ENCODE peak calls at places on chromosomes 11 and 22, in eight cellular contexts. One of them, this sample, is unnamed.

GRCh38 chr11:73348838-73349237 is 27.4 kb upstream of the RELT start:
- DNase-seq in fibroblast of mammary gland: no peak
- DNase-seq in heart left ventricle: no peak
- DNase-seq in type B pancreatic cell: no peak
- DNase-seq in AG09319: no peak
- DNase-seq in cardiac fibroblast: no peak
- DNase-seq in B cell: no peak
- DNase-seq in neural crest cell: no peak
- DNase-seq in this sample: no peak

GRCh38 chr11:8342821-8343681 is 79.4 kb upstream of the LMO1 start:
- DNase-seq in neural crest cell: no peak
- DNase-seq in B cell: peak
- DNase-seq in AG09319: no peak
- DNase-seq in fibroblast of mammary gland: no peak
- DNase-seq in heart left ventricle: no peak
- DNase-seq in cardiac fibroblast: no peak
- DNase-seq in type B pancreatic cell: no peak
- DNase-seq in this sample: no peak

GRCh38 chr11:127890026-127890611 is 697.2 kb downstream of the ETS1 start:
- DNase-seq in B cell: no peak
- DNase-seq in fibroblast of mammary gland: peak
- DNase-seq in neural crest cell: no peak
- DNase-seq in heart left ventricle: no peak
- DNase-seq in AG09319: no peak
- DNase-seq in cardiac fibroblast: no peak
- DNase-seq in type B pancreatic cell: no peak
- DNase-seq in this sample: no peak

GRCh38 chr11:129490004-129490403 is 114.4 kb downstream of the BARX2 start:
- DNase-seq in heart left ventricle: no peak
- DNase-seq in AG09319: no peak
- DNase-seq in cardiac fibroblast: no peak
- DNase-seq in fibroblast of mammary gland: no peak
- DNase-seq in neural crest cell: no peak
- DNase-seq in B cell: no peak
- DNase-seq in type B pancreatic cell: no peak
- DNase-seq in this sample: no peak

GRCh38 chr11:130300567-130300966 is 14.2 kb downstream of the ZBTB44 start:
- DNase-seq in B cell: no peak
- DNase-seq in fibroblast of mammary gland: no peak
- DNase-seq in heart left ventricle: no peak
- DNase-seq in type B pancreatic cell: no peak
- DNase-seq in cardiac fibroblast: no peak
- DNase-seq in AG09319: no peak
- DNase-seq in neural crest cell: no peak
- DNase-seq in this sample: no peak

GRCh38 chr22:37638351-37639069 is 959 bp upstream of the SH3BP1 start:
- DNase-seq in cardiac fibroblast: no peak
- DNase-seq in fibroblast of mammary gland: no peak
- DNase-seq in AG09319: no peak
- DNase-seq in heart left ventricle: no peak
- DNase-seq in B cell: no peak
- DNase-seq in type B pancreatic cell: no peak
- DNase-seq in neural crest cell: no peak
- DNase-seq in this sample: no peak

GRCh38 chr22:40212126-40212525 is 34.4 kb downstream of the TNRC6B start:
- DNase-seq in B cell: no peak
- DNase-seq in cardiac fibroblast: peak
- DNase-seq in type B pancreatic cell: peak
- DNase-seq in heart left ventricle: peak
- DNase-seq in neural crest cell: no peak
- DNase-seq in AG09319: no peak
- DNase-seq in fibroblast of mammary gland: peak
- DNase-seq in this sample: no peak

GRCh38 chr11:47923667-47924066 is 56.7 kb upstream of the PTPRJ start:
- DNase-seq in heart left ventricle: peak
- DNase-seq in fibroblast of mammary gland: peak
- DNase-seq in cardiac fibroblast: peak
- DNase-seq in neural crest cell: no peak
- DNase-seq in type B pancreatic cell: no peak
- DNase-seq in AG09319: no peak
- DNase-seq in B cell: no peak
- DNase-seq in this sample: no peak

GRCh38 chr11:47981667-47982404 is 1.5 kb downstream of the PTPRJ start:
- DNase-seq in AG09319: no peak
- DNase-seq in type B pancreatic cell: no peak
- DNase-seq in B cell: peak
- DNase-seq in fibroblast of mammary gland: no peak
- DNase-seq in cardiac fibroblast: no peak
- DNase-seq in neural crest cell: no peak
- DNase-seq in heart left ventricle: no peak
- DNase-seq in this sample: no peak

GRCh38 chr22:44399196-44399837 is 86.6 kb upstream of the SHISAL1 start:
- DNase-seq in AG09319: no peak
- DNase-seq in type B pancreatic cell: peak
- DNase-seq in cardiac fibroblast: no peak
- DNase-seq in B cell: no peak
- DNase-seq in fibroblast of mammary gland: no peak
- DNase-seq in heart left ventricle: peak
- DNase-seq in neural crest cell: no peak
- DNase-seq in this sample: no peak

GRCh38 chr11:15672822-15673221 is 558.1 kb downstream of the INSC start:
- DNase-seq in heart left ventricle: no peak
- DNase-seq in type B pancreatic cell: no peak
- DNase-seq in AG09319: no peak
- DNase-seq in cardiac fibroblast: peak
- DNase-seq in neural crest cell: no peak
- DNase-seq in fibroblast of mammary gland: no peak
- DNase-seq in B cell: no peak
- DNase-seq in this sample: no peak

GRCh38 chr11:45217991-45218390 is 68.2 kb downstream of the SYT13 start:
- DNase-seq in cardiac fibroblast: peak
- DNase-seq in heart left ventricle: no peak
- DNase-seq in AG09319: no peak
- DNase-seq in B cell: no peak
- DNase-seq in fibroblast of mammary gland: no peak
- DNase-seq in type B pancreatic cell: no peak
- DNase-seq in neural crest cell: no peak
- DNase-seq in this sample: no peak

GRCh38 chr11:10906521-10906920 is 48.7 kb upstream of the ZBED5 start:
- DNase-seq in B cell: no peak
- DNase-seq in heart left ventricle: no peak
- DNase-seq in cardiac fibroblast: peak
- DNase-seq in fibroblast of mammary gland: peak
- DNase-seq in AG09319: no peak
- DNase-seq in neural crest cell: no peak
- DNase-seq in type B pancreatic cell: no peak
- DNase-seq in this sample: no peak

DNA sequence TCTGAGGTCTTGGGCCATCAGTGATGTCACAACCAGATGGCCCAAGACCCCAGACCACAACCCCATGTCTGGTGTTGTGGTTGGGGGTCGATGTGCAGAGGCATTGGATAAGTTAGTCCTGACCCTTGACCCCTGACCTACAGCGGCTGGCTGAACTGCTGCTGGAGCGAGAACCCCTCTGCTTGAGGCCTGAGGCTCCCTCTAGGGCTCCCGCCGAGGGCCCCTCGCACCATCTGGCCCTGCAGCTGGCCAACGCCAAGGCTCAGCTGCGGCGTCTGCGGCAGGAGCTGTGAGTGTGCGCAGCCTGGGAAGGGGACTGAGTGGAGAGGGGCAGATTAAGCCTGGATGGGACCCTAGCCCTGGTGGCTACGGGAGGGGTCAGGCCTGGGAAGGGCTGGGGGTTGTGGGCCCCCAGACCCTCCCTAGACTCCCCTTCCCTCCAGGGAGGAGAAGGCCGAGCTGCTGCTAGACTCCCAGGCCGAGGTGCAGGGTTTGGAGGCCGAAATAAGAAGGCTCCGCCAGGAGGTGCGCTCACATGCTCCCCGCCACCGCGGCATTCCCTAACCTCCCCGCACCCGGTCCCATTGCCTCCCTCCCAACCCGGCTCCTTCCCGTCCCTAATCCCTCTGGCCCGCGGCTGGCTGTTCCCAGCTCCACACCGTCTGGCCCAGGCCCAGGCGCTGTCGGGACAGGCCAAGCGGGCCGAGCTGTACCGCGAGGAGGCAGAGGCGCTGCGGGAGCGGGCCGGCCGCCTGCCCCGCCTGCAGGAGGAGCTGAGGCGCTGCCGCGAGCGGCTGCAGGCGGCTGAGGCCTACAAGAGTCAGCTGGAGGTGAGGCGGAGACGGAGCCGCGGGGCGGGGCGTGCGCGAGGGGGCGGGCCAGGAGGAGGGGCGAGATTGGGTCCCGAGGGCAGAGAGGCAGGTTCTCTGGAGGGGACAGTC is 2.1 kb downstream of the CCDC88B start:
- DNase-seq in fibroblast of mammary gland: peak
- DNase-seq in neural crest cell: peak
- DNase-seq in type B pancreatic cell: peak
- DNase-seq in heart left ventricle: peak
- DNase-seq in cardiac fibroblast: peak
- DNase-seq in B cell: peak
- DNase-seq in AG09319: peak
- DNase-seq in this sample: peak
- TF ChIP-seq CTCF in fibroblast of mammary gland: no peak
- TF ChIP-seq CTCF in neural crest cell: peak
- TF ChIP-seq CTCF in type B pancreatic cell: peak
- TF ChIP-seq CTCF in heart left ventricle: peak
- TF ChIP-seq CTCF in cardiac fibroblast: no peak
- TF ChIP-seq CTCF in B cell: peak
- TF ChIP-seq CTCF in AG09319: peak
- TF ChIP-seq CTCF in this sample: peak

DNA sequence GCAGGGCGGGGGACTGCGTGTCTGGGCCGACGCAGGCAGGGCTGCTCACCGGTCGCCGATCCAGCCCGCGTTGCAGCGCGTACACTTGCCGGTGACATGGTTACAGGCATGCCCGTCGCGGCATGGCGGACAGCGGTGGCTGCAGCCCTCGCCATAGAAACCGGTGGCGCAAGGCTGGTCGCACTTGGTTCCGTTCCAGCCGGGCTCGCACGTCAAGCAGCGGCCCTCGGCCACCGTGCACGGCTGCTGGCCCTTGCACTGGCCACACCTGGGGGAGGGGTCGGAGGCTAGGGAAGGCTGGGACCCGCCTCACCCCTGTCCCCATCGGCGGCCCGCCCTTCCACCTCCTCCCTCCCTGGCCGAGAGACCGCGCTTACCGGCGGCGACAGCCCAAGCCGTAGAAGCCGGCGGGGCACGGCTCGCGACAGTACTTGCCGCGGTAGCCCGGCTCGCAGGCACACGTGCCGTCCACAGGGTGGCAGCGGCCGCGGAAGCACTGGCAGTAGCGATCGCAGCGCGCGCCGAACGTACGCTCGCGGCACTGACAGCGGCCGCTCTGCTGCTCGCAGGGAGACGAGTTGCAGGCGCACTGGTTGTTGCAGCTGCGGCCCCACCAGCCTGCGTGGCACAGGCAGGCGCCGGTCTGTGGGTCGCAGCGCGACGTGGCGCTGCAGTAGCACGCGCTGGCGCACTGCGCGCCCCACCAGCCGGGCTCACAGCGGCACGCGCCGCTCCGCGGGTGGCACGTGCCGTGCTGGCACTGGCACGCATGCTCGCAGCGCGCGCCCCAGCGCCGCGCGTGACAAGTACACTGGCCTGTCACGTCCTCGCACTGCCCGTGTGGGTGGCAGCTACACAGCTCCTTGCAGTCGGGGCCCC is 6.7 kb downstream of the SCARF2 start:
- DNase-seq in type B pancreatic cell: no peak
- DNase-seq in heart left ventricle: peak
- DNase-seq in B cell: peak
- DNase-seq in neural crest cell: peak
- DNase-seq in fibroblast of mammary gland: no peak
- DNase-seq in cardiac fibroblast: no peak
- DNase-seq in AG09319: no peak
- DNase-seq in this sample: peak
- TF ChIP-seq CTCF in type B pancreatic cell: peak
- TF ChIP-seq CTCF in heart left ventricle: peak
- TF ChIP-seq CTCF in B cell: peak
- TF ChIP-seq CTCF in neural crest cell: peak
- TF ChIP-seq CTCF in fibroblast of mammary gland: no peak
- TF ChIP-seq CTCF in cardiac fibroblast: no peak
- TF ChIP-seq CTCF in AG09319: peak
- TF ChIP-seq CTCF in this sample: peak

GRCh38 chr22:20216863-20217499 is 51.1 kb downstream of the RTN4R start:
- DNase-seq in type B pancreatic cell: no peak
- DNase-seq in neural crest cell: no peak
- DNase-seq in AG09319: no peak
- DNase-seq in cardiac fibroblast: no peak
- DNase-seq in heart left ventricle: no peak
- DNase-seq in fibroblast of mammary gland: no peak
- DNase-seq in B cell: no peak
- DNase-seq in this sample: no peak

GRCh38 chr22:20214853-20215252 is 53.3 kb downstream of the RTN4R start:
- DNase-seq in B cell: no peak
- DNase-seq in type B pancreatic cell: no peak
- DNase-seq in AG09319: no peak
- DNase-seq in cardiac fibroblast: no peak
- DNase-seq in fibroblast of mammary gland: no peak
- DNase-seq in neural crest cell: no peak
- DNase-seq in heart left ventricle: no peak
- DNase-seq in this sample: no peak

GRCh38 chr22:20213833-20214708 is 54.0 kb downstream of the RTN4R start:
- DNase-seq in fibroblast of mammary gland: no peak
- DNase-seq in neural crest cell: no peak
- DNase-seq in B cell: peak
- DNase-seq in AG09319: no peak
- DNase-seq in heart left ventricle: no peak
- DNase-seq in type B pancreatic cell: no peak
- DNase-seq in cardiac fibroblast: no peak
- DNase-seq in this sample: no peak

GRCh38 chr22:20217563-20217962 is 50.6 kb downstream of the RTN4R start:
- DNase-seq in fibroblast of mammary gland: no peak
- DNase-seq in AG09319: no peak
- DNase-seq in cardiac fibroblast: no peak
- DNase-seq in type B pancreatic cell: no peak
- DNase-seq in neural crest cell: no peak
- DNase-seq in B cell: no peak
- DNase-seq in heart left ventricle: no peak
- DNase-seq in this sample: no peak

DNA sequence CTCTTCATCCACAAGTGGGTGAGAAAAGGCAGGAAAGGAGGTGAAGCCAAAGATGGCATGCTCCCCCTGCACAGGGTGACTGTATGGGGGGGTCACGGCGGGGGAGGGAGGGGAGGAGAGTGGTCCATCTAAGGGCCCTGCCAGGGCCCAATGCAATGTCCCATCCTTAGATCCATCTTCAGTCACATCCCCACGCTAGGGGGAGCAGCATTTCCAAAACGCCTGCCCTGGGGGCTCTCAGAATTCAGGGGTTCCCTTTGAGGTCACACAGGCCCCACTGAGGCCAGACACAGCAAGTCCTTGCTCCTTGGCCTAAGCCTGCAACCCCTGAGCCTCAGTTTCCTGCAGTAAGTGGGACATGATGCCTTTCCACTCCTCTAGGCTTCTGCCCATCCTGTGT is 52.4 kb downstream of the RTN4R start:
- DNase-seq in neural crest cell: no peak
- DNase-seq in type B pancreatic cell: no peak
- DNase-seq in cardiac fibroblast: no peak
- DNase-seq in B cell: no peak
- DNase-seq in heart left ventricle: no peak
- DNase-seq in fibroblast of mammary gland: no peak
- DNase-seq in AG09319: no peak
- DNase-seq in this sample: no peak
- TF ChIP-seq CTCF in neural crest cell: no peak
- TF ChIP-seq CTCF in type B pancreatic cell: no peak
- TF ChIP-seq CTCF in cardiac fibroblast: no peak
- TF ChIP-seq CTCF in B cell: no peak
- TF ChIP-seq CTCF in heart left ventricle: no peak
- TF ChIP-seq CTCF in fibroblast of mammary gland: no peak
- TF ChIP-seq CTCF in AG09319: no peak
- TF ChIP-seq CTCF in this sample: no peak

GRCh38 chr11:132278801-132279574 is 908.6 kb downstream of the NTM start:
- DNase-seq in neural crest cell: peak
- DNase-seq in fibroblast of mammary gland: peak
- DNase-seq in AG09319: no peak
- DNase-seq in heart left ventricle: no peak
- DNase-seq in cardiac fibroblast: peak
- DNase-seq in type B pancreatic cell: no peak
- DNase-seq in B cell: no peak
- DNase-seq in this sample: no peak
- TF ChIP-seq CTCF in neural crest cell: peak
- TF ChIP-seq CTCF in fibroblast of mammary gland: peak
- TF ChIP-seq CTCF in AG09319: peak
- TF ChIP-seq CTCF in heart left ventricle: no peak
- TF ChIP-seq CTCF in cardiac fibroblast: peak
- TF ChIP-seq CTCF in type B pancreatic cell: peak
- TF ChIP-seq CTCF in B cell: no peak
- TF ChIP-seq CTCF in this sample: no peak